ENCODE peak calls at places on chromosomes 5 and 9, in ten cellular contexts. P is AG04449; G is epithelial cell of esophagus; C is effector memory CD4-positive, alpha-beta T cell; H is colonic mucosa; F is GM23248; W is fibroblast of mammary gland; E is CD8-positive, alpha-beta memory T cell; K is AG09309; S is mesendoderm. Z is an unnamed sample.

GRCh38 chr5:160747559-160747958 is 104.5 kb downstream of the ATP10B start:
- DNase-seq in G (no peak), H (no peak), W (no peak), F (no peak), K (no peak), C (no peak), S (no peak), P (no peak), E (no peak), Z (no peak)

GRCh38 chr9:97484134-97484533 is 17.3 kb upstream of the TMOD1 start:
- DNase-seq in G (no peak), F (no peak), C (no peak), W (no peak), H (no peak), E (no peak), K (no peak), P (no peak), S (no peak), Z (no peak)

GRCh38 chr9:105877719-105878118 is 183.4 kb downstream of the TMEM38B start:
- DNase-seq in E (no peak), G (no peak), K (no peak), S (no peak), C (no peak), W (no peak), F (no peak), H (no peak), P (no peak), Z (no peak)

GRCh38 chr9:88766778-88767503 is 224.3 kb upstream of the S1PR3 start:
- DNase-seq in C (no peak), G (peak; percentile 93), E (no peak), K (no peak), H (no peak), W (peak; percentile 91), F (peak; percentile 87), P (no peak), S (no peak), Z (no peak)

GRCh38 chr9:136192289-136193126 is 12.4 kb downstream of the LHX3 start:
- DNase-seq in H (no peak), F (peak; percentile 32), W (no peak), C (no peak), E (no peak), K (no peak), S (no peak), P (no peak), G (no peak), Z (no peak)

GRCh38 chr9:93456022-93456421 is 2.6 kb upstream of the FAM120AOS start:
- DNase-seq in H (no peak), G (no peak), P (no peak), S (no peak), C (no peak), K (no peak), F (no peak), E (no peak), W (no peak), Z (no peak)

GRCh38 chr9:76987594-76988200 is 31.8 kb upstream of the FOXB2 start:
- DNase-seq in H (peak; percentile 52), F (peak; percentile 65), P (peak; percentile 7), G (peak; percentile 62), S (peak; percentile 82), K (no peak), W (peak; percentile 71), E (no peak), C (no peak), Z (no peak)

GRCh38 chr5:143985832-143986485 is 174.0 kb downstream of the HMHB1 start:
- DNase-seq in K (peak; percentile 53), H (peak; percentile 29), C (no peak), P (peak; percentile 34), G (peak; percentile 91), E (no peak), W (peak; percentile 84), F (peak; percentile 87), S (peak; percentile 34), Z (no peak)

GRCh38 chr9:127977877-127978647 is 2.7 kb downstream of the EEIG1 start:
- DNase-seq in W (peak; percentile 82), H (peak; percentile 74), C (no peak), G (peak; percentile 40), S (peak; percentile 86), E (no peak), F (peak; percentile 94), P (peak; percentile 19), K (peak; percentile 66), Z (no peak)

GRCh38 chr9:80605129-80605528 is 1033.4 kb downstream of the TLE4 start:
- DNase-seq in C (no peak), P (no peak), S (peak; percentile 72), H (no peak), W (peak; percentile 49), K (peak; percentile 16), E (no peak), G (peak; percentile 49), F (peak; percentile 18), Z (no peak)

GRCh38 chr5:131382407-131383395 is 118.8 kb downstream of the CDC42SE2 start:
- DNase-seq in S (peak; percentile 95), K (no peak), C (no peak), G (peak; percentile 75), P (no peak), W (peak; percentile 62), F (peak; percentile 51), H (peak; percentile 40), E (peak; percentile 32), Z (peak; percentile 66)

GRCh38 chr5:126914813-126915436 is 115.4 kb downstream of the MARCHF3 start:
- DNase-seq in E (no peak), C (no peak), W (no peak), G (no peak), P (no peak), H (no peak), S (no peak), K (no peak), F (no peak), Z (no peak)

GRCh38 chr9:112793213-112793810 is 42.8 kb downstream of the SNX30 start:
- DNase-seq in C (peak; percentile 59), W (peak; percentile 68), S (peak; percentile 84), H (peak; percentile 81), G (peak; percentile 63), K (no peak), F (peak; percentile 80), P (no peak), E (peak; percentile 69), Z (peak; percentile 72)

GRCh38 chr5:34586117-34586885 is 69.8 kb upstream of the RAI14 start:
- DNase-seq in K (peak; percentile 76), H (no peak), W (peak; percentile 95), S (no peak), F (peak; percentile 89), C (no peak), E (no peak), G (peak; percentile 96), P (peak; percentile 88), Z (no peak)

GRCh38 chr9:98998441-98999151 is 54.9 kb downstream of the COL15A1 start:
- DNase-seq in P (no peak), C (peak; percentile 5), W (peak; percentile 94), F (peak; percentile 92), E (peak; percentile 50), S (peak; percentile 80), H (peak; percentile 82), K (no peak), G (peak; percentile 56), Z (peak; percentile 28)

GRCh38 chr5:1776831-1777230 is 22.8 kb downstream of the MRPL36 start:
- DNase-seq in S (no peak), P (no peak), C (no peak), E (no peak), F (no peak), G (no peak), K (no peak), W (no peak), H (no peak), Z (no peak)

GRCh38 chr5:153515269-153515668 is 24.8 kb downstream of the GRIA1 start:
- DNase-seq in C (no peak), G (no peak), K (peak; percentile 41), P (no peak), E (no peak), W (peak; percentile 75), H (no peak), S (no peak), F (peak; percentile 61), Z (no peak)

GRCh38 chr9:138066049-138066448 is 188.5 kb downstream of the CACNA1B start:
- DNase-seq in C (no peak), S (peak; percentile 46), G (no peak), K (no peak), E (no peak), P (no peak), W (no peak), H (no peak), F (no peak), Z (no peak)

GRCh38 chr9:14303526-14303925 is 10.4 kb downstream of the NFIB start:
- DNase-seq in P (no peak), S (no peak), H (no peak), K (no peak), W (no peak), F (no peak), G (no peak), C (no peak), E (no peak), Z (no peak)
- H3K4me3 ChIP-seq in P (no peak overlapping the region), S (no peak overlapping the region), H (no peak overlapping the region), K (no peak overlapping the region), W (no peak overlapping the region), F (no peak overlapping the region), G (peak overlapping the region; percentile 12), C (no peak overlapping the region), E (no peak overlapping the region), Z (no peak overlapping the region)

GRCh38 chr9:101027733-101028345 is 688 bp upstream of the PLPPR1 start:
- DNase-seq in C (no peak), S (no peak), E (no peak), P (no peak), K (no peak), F (no peak), W (no peak), H (no peak), G (no peak), Z (no peak)
- H3K4me3 ChIP-seq in C (no peak overlapping the region), S (peak overlapping the region; percentile 55), E (no peak overlapping the region), P (peak overlapping the region; percentile 59), K (peak overlapping the region; percentile 46), F (peak overlapping the region; percentile 69), W (peak overlapping the region; percentile 17), H (peak overlapping the region; percentile 46), G (peak overlapping the region; percentile 51), Z (no peak overlapping the region)

DNA sequence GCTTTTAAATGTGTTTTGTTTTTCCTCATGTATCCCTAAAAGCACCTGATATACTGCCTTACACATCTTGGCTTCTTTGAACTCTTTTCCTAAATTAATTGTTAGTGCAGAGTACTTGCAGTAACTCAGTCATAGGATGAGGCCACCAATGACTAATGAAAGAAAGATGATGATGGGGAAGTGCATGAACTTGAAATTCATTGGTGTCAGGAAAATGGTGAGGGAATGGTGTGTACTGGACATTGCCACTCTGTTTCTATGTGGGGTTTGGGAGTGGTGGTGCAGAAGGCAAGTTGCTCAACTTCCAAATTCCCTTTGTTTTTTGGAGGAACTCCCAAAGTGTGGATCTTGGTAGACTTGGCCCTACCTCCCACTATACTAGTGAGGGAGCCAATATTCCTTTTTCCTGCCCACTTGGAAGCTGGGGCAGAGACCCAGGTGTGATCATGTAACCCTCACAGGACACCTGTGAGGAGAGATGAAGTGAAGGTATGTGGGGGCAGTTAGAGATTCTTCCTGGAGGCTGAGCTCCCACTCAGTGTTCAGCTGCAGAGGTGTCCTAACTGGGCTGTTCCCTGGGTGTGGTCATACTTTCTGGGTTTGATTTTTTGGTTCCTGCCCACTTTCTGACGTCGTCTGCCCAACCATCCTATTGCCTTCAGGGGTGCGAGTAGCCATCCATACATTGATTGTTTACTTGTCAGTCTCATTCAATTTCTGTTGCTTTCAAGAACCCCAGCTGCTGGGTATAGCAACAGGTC is 298.5 kb downstream of the MAST4 start:
- DNase-seq in G (peak; percentile 82), H (no peak), K (no peak), W (peak; percentile 47), C (no peak), P (no peak), E (no peak), F (peak; percentile 38), S (no peak), Z (no peak)
- H3K4me3 ChIP-seq in G (no peak overlapping the region), H (no peak overlapping the region), K (no peak overlapping the region), W (no peak overlapping the region), C (no peak overlapping the region), P (no peak overlapping the region), E (no peak overlapping the region), F (no peak overlapping the region), S (no peak overlapping the region), Z (no peak overlapping the region)

GRCh38 chr5:147234098-147234824 is 565 bp upstream of the STK32A start:
- DNase-seq in G (no peak), H (no peak), W (no peak), P (no peak), C (no peak), E (no peak), F (peak; percentile 12), S (no peak), K (no peak), Z (no peak)
- H3K4me3 ChIP-seq in G (peak overlapping the region; percentile 36), H (peak overlapping the region; percentile 34), W (peak overlapping the region; percentile 60), P (peak overlapping the region; percentile 47), C (no peak overlapping the region), E (no peak overlapping the region), F (peak overlapping the region; percentile 67), S (peak overlapping the region; percentile 29), K (peak overlapping the region; percentile 52), Z (no peak overlapping the region)

Z was measured in naive thymus-derived CD4-positive, alpha-beta T cell.